ENCODE peak calls at places on chromosome 16, in ten cellular contexts. Q, I, G, P, Z, E, A, N, V and X are unnamed samples. For H3K9me3, the result is how much of the 10 kb centered on the place peaks cover.

GRCh38 chr16:83727018-83727417 is 80.8 kb upstream of the HSBP1 start:
- DNase-seq in I (no peak), Z (no peak), Q (no peak), P (peak), G (no peak), N (no peak), A (no peak), E (peak), V (no peak), X (no peak)

GRCh38 chr16:28210979-28211505 is 723 bp downstream of the XPO6 start:
- DNase-seq in G (peak), V (peak), Z (peak), I (peak), N (peak), P (peak), E (no peak), A (peak), Q (peak), X (peak)

GRCh38 chr16:66741131-66741900 is 10.1 kb downstream of the DYNC1LI2 start:
- DNase-seq in Z (peak), G (peak), N (peak), A (peak), E (peak), I (peak), Q (peak), P (peak), V (peak), X (peak)

GRCh38 chr16:11833951-11834695 is 17.2 kb downstream of the RSL1D1 start:
- DNase-seq in V (no peak), N (no peak), Q (no peak), G (no peak), Z (no peak), E (peak), A (no peak), P (peak), I (no peak), X (no peak)

GRCh38 chr16:71339481-71340171 is 18.9 kb upstream of the CALB2 start:
- DNase-seq in G (no peak), I (no peak), Q (no peak), V (no peak), Z (no peak), A (no peak), E (no peak), P (no peak), N (peak), X (no peak)

GRCh38 chr16:56825821-56826220 is 39.2 kb upstream of the SLC12A3 start:
- DNase-seq in G (no peak), N (no peak), Q (no peak), Z (no peak), P (no peak), I (no peak), E (no peak), A (no peak), V (no peak), X (no peak)

GRCh38 chr16:55184052-55184451 is 140.0 kb upstream of the IRX6 start:
- DNase-seq in E (no peak), V (no peak), Z (no peak), P (no peak), I (no peak), Q (no peak), G (no peak), A (no peak), N (no peak), X (no peak)

GRCh38 chr16:4136229-4136813 is 20.1 kb upstream of the ADCY9 start:
- DNase-seq in E (no peak), Z (peak), P (no peak), I (peak), N (peak), V (no peak), A (no peak), G (no peak), Q (peak), X (peak)

GRCh38 chr16:11836653-11837244 is 14.6 kb downstream of the RSL1D1 start:
- DNase-seq in N (no peak), V (no peak), I (no peak), P (peak), Z (no peak), G (no peak), A (no peak), Q (no peak), E (no peak), X (no peak)

GRCh38 chr16:30382398-30383015 is at the start of gene SEPTIN1:
- DNase-seq in N (no peak), I (peak), Q (no peak), P (no peak), Z (no peak), E (no peak), V (no peak), G (no peak), A (no peak), X (peak)

GRCh38 chr16:56041556-56042140 is 149.6 kb upstream of the GNAO1 start:
- DNase-seq in N (peak), Z (peak), V (peak), I (peak), G (no peak), A (peak), P (no peak), E (no peak), Q (no peak), X (peak)

GRCh38 chr16:7315813-7316212 is 16.8 kb upstream of the RBFOX1 start:
- DNase-seq in N (no peak), I (no peak), P (no peak), Q (no peak), E (no peak), Z (no peak), V (no peak), G (no peak), A (no peak), X (no peak)

GRCh38 chr16:58451263-58451662 is 48.7 kb upstream of the NDRG4 start:
- DNase-seq in A (no peak), V (no peak), E (no peak), G (no peak), Z (no peak), I (no peak), N (no peak), P (no peak), Q (no peak), X (no peak)

GRCh38 chr16:17067882-17068281 is 402.9 kb downstream of the XYLT1 start:
- DNase-seq in A (no peak), Q (no peak), G (no peak), P (no peak), I (no peak), V (no peak), E (no peak), Z (no peak), N (no peak), X (no peak)

DNA sequence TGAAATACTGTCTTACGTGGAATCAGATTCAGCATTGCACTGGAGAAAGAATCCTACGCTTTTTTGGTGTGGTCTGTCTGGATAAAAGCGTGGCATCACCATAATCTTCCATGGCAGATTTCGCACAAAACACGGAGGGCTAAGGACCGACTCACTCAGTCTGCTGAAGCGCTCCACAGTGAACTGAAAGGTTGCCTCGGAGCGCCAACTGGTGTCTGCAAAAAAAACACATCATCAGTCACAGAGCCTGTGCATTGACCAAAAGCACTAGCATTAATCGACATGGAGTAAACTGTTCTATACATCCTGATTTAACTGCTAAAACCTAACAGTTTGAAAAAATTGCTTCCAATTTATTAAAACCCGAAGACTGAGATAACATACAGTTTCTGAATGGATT is 40.5 kb downstream of the USP7 start:
- DNase-seq in G (no peak), I (no peak), Q (no peak), V (no peak), N (no peak), Z (no peak), P (no peak), A (no peak), E (no peak), X (no peak)
- TF ChIP-seq CTCF in G (no peak), I (no peak), Q (no peak), V (no peak), N (no peak), Z (no peak), P (no peak), A (no peak), E (no peak), X (no peak)

DNA sequence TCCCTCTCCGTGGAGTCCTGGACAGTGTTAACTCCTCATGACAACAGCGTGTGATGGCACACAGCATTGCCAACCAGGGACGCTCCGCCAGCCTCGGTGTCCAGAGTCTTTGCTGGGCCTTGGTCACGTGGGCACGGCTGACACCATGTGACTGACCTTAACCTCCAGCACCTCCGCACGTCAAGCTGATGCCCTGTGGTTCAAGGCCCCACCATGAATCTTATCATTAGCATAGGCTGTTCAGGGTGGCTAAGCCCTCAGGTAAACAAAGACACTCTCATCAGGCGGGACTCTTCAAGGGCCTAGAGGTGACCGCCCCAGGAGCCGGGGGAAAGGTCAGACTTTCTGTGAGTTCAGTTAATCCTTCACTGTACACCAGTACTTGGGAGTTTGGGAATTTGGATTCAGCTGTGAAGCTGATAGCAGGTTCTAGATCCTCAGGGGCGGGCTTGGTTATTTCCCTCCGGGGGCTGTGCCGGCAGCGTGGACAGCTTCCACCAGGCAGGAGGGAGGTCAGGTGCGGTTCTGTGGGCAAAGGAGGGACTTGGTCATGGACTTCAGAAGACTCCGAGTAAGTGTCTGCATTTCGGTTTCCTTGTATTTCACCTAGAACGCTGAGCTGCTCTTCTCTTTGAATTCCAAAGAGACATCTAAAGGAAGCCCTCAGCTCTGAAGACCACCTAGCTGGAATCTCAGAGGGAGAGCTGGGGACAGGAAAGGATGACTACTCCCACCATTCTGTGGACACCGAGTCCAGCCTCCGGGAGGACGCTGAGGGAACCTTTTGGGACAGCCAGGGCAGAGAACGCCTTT is 195.5 kb upstream of the CIBAR2 start:
- DNase-seq in G (peak), I (no peak), Z (no peak), Q (no peak), V (peak), N (no peak), E (no peak), A (no peak), P (no peak), X (no peak)
- H3K9me3 ChIP-seq in G (under half), I (under half), Z (under half), Q (under half), V (under half), N (under half), E (under half), A (under half), P (under half), X (under half)

DNA sequence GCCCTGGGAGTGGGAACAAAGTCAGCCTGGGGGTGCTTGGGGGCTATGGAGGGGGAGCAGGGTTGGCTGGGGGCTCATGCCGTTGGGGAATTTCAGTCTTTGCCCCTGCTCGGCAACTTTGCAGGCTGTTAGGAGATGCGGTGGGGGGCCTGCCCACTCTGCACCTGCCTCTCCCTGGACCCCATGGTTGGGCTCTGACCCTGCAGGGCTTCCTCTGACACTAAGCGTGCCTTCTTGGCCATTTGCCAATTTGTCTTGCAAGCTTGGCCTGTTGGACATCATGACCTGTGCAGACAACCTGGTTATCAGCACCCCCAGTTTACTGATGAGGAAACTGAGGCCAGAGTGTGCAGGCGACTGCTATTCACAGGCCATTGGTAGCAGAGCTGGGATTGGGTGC is 14.6 kb downstream of the ADCY7 start:
- DNase-seq in I (no peak), E (no peak), G (no peak), N (no peak), P (no peak), Q (no peak), A (no peak), Z (no peak), V (no peak), X (no peak)
- H3K4me3 ChIP-seq in I (no peak), E (no peak), G (no peak), N (no peak), P (no peak), Q (no peak), A (no peak), Z (no peak), V (no peak), X (no peak)

GRCh38 chr16:88493879-88494278 is 40.8 kb downstream of the ZFPM1 start:
- DNase-seq in I (no peak), N (no peak), E (no peak), Q (no peak), G (no peak), V (no peak), Z (no peak), P (no peak), A (no peak), X (no peak)
- TF ChIP-seq CTCF in I (no peak), N (no peak), E (no peak), Q (no peak), G (no peak), V (no peak), Z (no peak), P (no peak), A (no peak), X (no peak)

GRCh38 chr16:844638-845348 is 44.3 kb upstream of the GNG13 start:
- DNase-seq in G (peak), N (no peak), E (no peak), Q (no peak), A (no peak), Z (no peak), P (no peak), I (no peak), V (no peak), X (peak)

GRCh38 chr16:842631-843560 is 42.4 kb upstream of the GNG13 start:
- DNase-seq in V (no peak), N (no peak), Q (no peak), I (no peak), E (no peak), G (no peak), P (no peak), A (no peak), Z (no peak), X (peak)

GRCh38 chr16:847151-847550 is 46.6 kb upstream of the GNG13 start:
- DNase-seq in I (no peak), N (no peak), Z (no peak), G (no peak), V (no peak), A (no peak), Q (no peak), E (no peak), P (no peak), X (no peak)

GRCh38 chr16:843771-844170 is 43.2 kb upstream of the GNG13 start:
- DNase-seq in A (no peak), N (no peak), E (no peak), I (no peak), Z (no peak), V (no peak), P (no peak), Q (no peak), G (peak), X (no peak)

GRCh38 chr16:845349-845740 is 44.8 kb upstream of the GNG13 start:
- DNase-seq in E (no peak), N (no peak), I (no peak), G (no peak), V (no peak), Q (no peak), Z (no peak), A (no peak), P (no peak), X (no peak)
- H3K9me3 ChIP-seq in E (half or more), N (under half), I (under half), G (under half), V (under half), Q (under half), Z (under half), A (under half), P (under half), X (under half)

GRCh38 chr16:84729716-84730320 is 30.0 kb downstream of the USP10 start:
- DNase-seq in P (no peak), I (no peak), N (no peak), Z (no peak), V (no peak), G (no peak), Q (no peak), A (no peak), E (no peak), X (no peak)

GRCh38 chr16:84728853-84729424 is 29.1 kb downstream of the USP10 start:
- DNase-seq in Q (no peak), P (no peak), A (no peak), V (no peak), G (no peak), N (no peak), Z (no peak), I (no peak), E (no peak), X (no peak)

GRCh38 chr16:84726670-84727467 is 27.1 kb downstream of the USP10 start:
- DNase-seq in Z (no peak), V (peak), N (no peak), E (no peak), A (no peak), Q (peak), I (peak), P (no peak), G (no peak), X (no peak)

GRCh38 chr16:84732674-84733352 is 33.0 kb downstream of the USP10 start:
- DNase-seq in P (no peak), Q (no peak), E (no peak), N (no peak), V (no peak), I (no peak), Z (no peak), A (no peak), G (no peak), X (no peak)

GRCh38 chr16:84730406-84731106 is 30.8 kb downstream of the USP10 start:
- DNase-seq in Z (peak), V (peak), A (peak), P (peak), G (no peak), Q (no peak), N (peak), E (peak), I (peak), X (no peak)
- H3K4me3 ChIP-seq in Z (no peak), V (no peak), A (peak), P (peak), G (peak), Q (no peak), N (peak), E (peak), I (no peak), X (no peak)